ENCODE peak calls at places on chromosomes 6 and 20, in six cellular contexts. B is prostate gland, E is heart right ventricle, F is endothelial cell of umbilical vein, D is colonic mucosa, T is pancreas. U is an unnamed sample.

GRCh38 chr6:1763411-1763810 is 153.7 kb downstream of the FOXC1 start:
- DNase-seq in E (no peak), B (no peak), F (no peak), T (no peak), D (no peak), U (no peak)

GRCh38 chr6:160462551-160463109 is 114.5 kb downstream of the SLC22A3 start:
- DNase-seq in B (no peak), F (peak; percentile 33), E (no peak), T (no peak), D (no peak), U (peak; percentile 52)

GRCh38 chr20:3712279-3712873 is at the start of gene SIGLEC1:
- DNase-seq in D (peak; percentile 43), B (no peak), T (no peak), F (no peak), E (peak; percentile 55), U (no peak)

GRCh38 chr20:17761612-17762011 is 61.8 kb downstream of the BANF2 start:
- DNase-seq in T (no peak), B (no peak), E (no peak), D (no peak), F (no peak), U (no peak)

GRCh38 chr6:159720708-159721107 is 6.6 kb upstream of the WTAP start:
- DNase-seq in F (peak; percentile 39), T (peak; percentile 48), D (peak; percentile 49), E (no peak), B (peak; percentile 49), U (peak; percentile 13)

GRCh38 chr20:23574977-23575376 is 6.7 kb upstream of the CST9L start:
- DNase-seq in F (no peak), B (no peak), T (no peak), E (no peak), D (no peak), U (no peak)

GRCh38 chr6:373773-374724 is 17.5 kb upstream of the IRF4 start:
- DNase-seq in B (no peak), D (no peak), T (no peak), F (no peak), E (no peak), U (no peak)

GRCh38 chr20:63735859-63736718 is at the start of gene LIME1:
- DNase-seq in E (no peak), T (no peak), D (peak; percentile 83), F (no peak), B (no peak), U (peak; percentile 70)

GRCh38 chr6:167683028-167683862 is 143.5 kb upstream of the AFDN start:
- DNase-seq in F (peak; percentile 94), E (peak; percentile 81), B (no peak), T (peak; percentile 68), D (peak; percentile 78), U (no peak)
- H3K27ac ChIP-seq in F (peak overlapping the region; percentile 76), E (peak overlapping the region; percentile 88), B (peak overlapping the region; percentile 20), T (peak overlapping the region; percentile 84), D (peak overlapping the region; percentile 23), U (no peak overlapping the region)

DNA sequence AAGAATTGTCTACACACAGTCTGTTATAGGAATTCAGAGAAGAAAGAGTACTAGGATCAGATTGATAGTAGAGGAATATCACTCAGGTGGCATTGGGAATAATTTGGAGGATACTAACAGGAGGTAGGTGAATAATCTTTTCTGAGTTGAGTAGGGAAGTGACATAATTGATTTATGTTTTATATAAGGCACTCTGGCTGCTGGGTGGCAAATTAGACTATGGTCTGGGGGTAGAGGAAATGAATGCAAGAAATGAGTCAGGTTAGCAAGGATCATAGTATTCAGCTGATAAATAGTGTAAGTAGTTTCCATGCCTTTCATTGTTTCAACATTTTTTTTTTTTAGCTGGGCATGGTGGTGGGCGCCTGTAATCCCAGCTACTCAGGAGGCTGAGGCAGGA is 113.3 kb downstream of the CDKAL1 start:
- DNase-seq in T (no peak), B (no peak), D (no peak), E (no peak), F (peak; percentile 71), U (no peak)
- TF ChIP-seq CTCF in T (no peak), B (no peak), D (no peak), E (no peak), F (no peak), U (no peak)

GRCh38 chr6:25692472-25692871 is 40.5 kb downstream of the SCGN start:
- DNase-seq in E (no peak), B (no peak), D (no peak), F (no peak), T (no peak), U (no peak)

GRCh38 chr6:25697537-25698340 is 45.7 kb downstream of the SCGN start:
- DNase-seq in F (no peak), E (no peak), T (no peak), D (no peak), B (no peak), U (no peak)

GRCh38 chr6:25694366-25694765 is 42.4 kb downstream of the SCGN start:
- DNase-seq in B (no peak), T (no peak), F (no peak), D (no peak), E (no peak), U (no peak)

GRCh38 chr6:25698631-25699030 is 46.6 kb downstream of the SCGN start:
- DNase-seq in T (no peak), E (no peak), B (no peak), F (no peak), D (no peak), U (no peak)

DNA sequence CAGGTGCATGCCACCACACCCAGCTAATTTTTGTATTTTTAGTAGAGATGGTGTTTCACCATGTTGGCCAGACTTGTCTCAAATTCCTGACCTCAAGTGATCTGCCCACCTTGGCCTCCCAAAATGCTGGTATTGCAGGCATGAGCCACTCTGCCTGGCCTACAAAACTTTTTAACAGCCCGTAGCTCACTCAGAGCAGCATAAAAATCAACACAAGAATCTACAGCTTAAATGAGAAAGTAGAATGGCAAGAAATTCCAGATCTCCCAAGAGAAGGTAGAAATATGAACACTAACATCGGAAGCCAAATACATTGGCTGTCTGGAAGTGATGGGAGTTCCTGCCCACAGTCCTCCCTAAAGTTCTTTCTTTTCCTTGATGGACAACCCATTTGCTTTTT is 43.7 kb downstream of the SCGN start:
- DNase-seq in E (no peak), T (no peak), D (no peak), F (no peak), B (no peak), U (no peak)
- H3K9me3 ChIP-seq in E (no peaks in the 10 kb centered on the region), T (no peaks in the 10 kb centered on the region), D (no peaks in the 10 kb centered on the region), F (no peaks in the 10 kb centered on the region), B (no peaks in the 10 kb centered on the region), U (no peaks in the 10 kb centered on the region)

GRCh38 chr20:41615671-41616070 is 2.5 kb downstream of the CHD6 start:
- DNase-seq in B (no peak), F (no peak), T (no peak), D (no peak), E (no peak), U (no peak)

GRCh38 chr20:41618807-41619294 is 674 bp upstream of the CHD6 start:
- DNase-seq in B (peak; percentile 18), T (no peak), E (no peak), F (peak; percentile 19), D (no peak), U (no peak)

GRCh38 chr20:41616228-41616627 is 1.9 kb downstream of the CHD6 start:
- DNase-seq in D (no peak), T (no peak), E (no peak), B (no peak), F (no peak), U (no peak)

GRCh38 chr20:41617931-41618806 is at the start of gene CHD6:
- DNase-seq in B (peak; percentile 99), T (peak; percentile 100), E (peak; percentile 100), D (peak; percentile 100), F (peak; percentile 99), U (peak; percentile 98)

DNA sequence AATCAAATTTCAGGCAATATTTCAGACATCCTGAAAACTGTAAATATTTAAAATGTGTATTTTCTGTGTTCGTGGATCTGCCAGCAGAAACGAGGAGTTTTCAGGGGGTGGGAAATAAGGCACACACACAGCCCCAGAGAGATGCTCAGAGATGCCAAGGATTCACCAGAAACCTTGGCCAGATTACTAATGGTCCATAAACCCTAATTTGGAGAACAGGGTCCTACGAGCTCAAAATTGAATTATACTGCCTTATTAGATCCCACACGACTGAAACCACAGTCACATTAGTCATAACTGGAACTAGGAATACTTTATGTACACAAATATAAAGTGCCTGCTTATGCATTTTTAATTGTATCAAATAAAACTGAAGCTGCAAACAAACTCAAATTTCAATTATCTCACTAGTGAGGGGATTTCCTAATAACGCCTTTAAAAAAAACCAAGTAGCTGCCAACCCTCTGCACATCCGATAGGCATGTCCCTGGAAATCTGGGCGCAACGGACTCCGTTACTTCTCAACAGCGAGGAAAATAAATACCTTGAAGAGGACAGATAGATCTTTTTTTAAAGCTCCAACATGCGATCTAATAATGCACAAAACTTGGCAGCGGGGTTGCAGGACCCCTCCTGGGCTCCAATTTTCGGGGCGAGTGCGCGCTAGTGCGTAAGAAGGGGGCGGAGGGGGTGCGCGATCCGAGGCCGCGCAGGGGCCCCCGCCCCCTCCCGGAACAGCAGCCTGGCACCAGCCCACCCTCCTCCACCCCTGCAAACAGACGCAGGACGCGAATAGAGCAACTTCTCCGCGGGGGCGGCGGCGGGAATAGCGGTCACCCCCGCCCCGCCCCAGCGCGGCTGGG is 887 bp downstream of the CHD6 start:
- DNase-seq in F (peak; percentile 49), D (peak; percentile 41), B (peak; percentile 20), E (peak; percentile 37), T (peak; percentile 27), U (peak; percentile 53)
- H3K27ac ChIP-seq in F (no peak overlapping the region), D (peak overlapping the region; percentile 9), B (peak overlapping the region; percentile 79), E (peak overlapping the region; percentile 61), T (no peak overlapping the region), U (peak overlapping the region; percentile 25)

DNA sequence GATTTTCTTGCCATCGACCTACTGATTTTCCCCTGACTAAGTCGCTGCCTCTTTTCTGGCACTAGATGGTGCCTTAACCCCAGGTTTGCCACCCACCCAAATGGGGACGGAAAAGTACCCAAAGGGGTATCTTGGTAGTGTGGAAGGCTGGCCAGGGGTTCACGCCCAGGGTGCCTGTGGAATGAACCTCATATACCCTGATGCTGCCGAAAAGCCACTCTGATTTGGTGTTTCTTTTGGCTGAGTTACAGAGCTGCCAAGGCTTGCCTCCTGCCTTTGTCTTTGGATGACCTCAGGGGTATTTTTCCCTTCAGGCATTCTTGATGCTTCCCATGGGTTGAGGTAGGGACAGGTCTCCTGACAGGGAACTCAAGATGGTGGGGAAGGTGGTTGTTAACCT is 78.1 kb downstream of the MAP3K7 start:
- DNase-seq in F (no peak), B (no peak), E (no peak), D (no peak), T (no peak), U (no peak)
- TF ChIP-seq CTCF in F (no peak), B (no peak), E (no peak), D (no peak), T (no peak), U (no peak)

DNA sequence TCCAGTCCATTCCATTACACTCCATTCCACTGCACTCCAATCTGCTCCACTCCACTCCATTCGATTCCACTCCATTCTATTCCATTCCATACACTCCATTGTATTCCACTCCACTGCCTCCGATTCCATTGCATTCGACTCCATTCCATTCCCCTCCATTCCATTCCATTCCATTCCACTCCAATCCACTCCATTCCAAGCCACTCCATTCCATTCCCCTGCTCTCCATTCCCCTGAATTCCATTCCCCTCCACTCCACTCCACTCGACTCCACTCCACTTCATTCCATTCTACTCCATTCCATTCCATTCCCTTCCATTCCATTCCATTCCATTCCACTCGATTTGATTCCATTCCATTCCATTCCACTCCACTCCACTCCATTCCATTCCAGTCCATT is 25.7 kb upstream of the DEFB125 start:
- DNase-seq in T (no peak), B (no peak), D (no peak), F (no peak), E (no peak), U (no peak)
- H3K9me3 ChIP-seq in T (no peaks in the 10 kb centered on the region), B (no peaks in the 10 kb centered on the region), D (no peaks in the 10 kb centered on the region), F (no peaks in the 10 kb centered on the region), E (no peaks in the 10 kb centered on the region), U (peaks cover 12% of the 10 kb centered on the region)